ENCODE peak calls at places on chromosome 21, in seven cellular contexts. M is mucosa of descending colon; F is ovary; C is CD8-positive, alpha-beta memory T cell; J is HFF-Myc; E is AG04449; O is heart left ventricle. H is an unnamed sample.

GRCh38 chr21:39568380-39568779 is 44.4 kb upstream of the B3GALT5 start:
- DNase-seq in J (no peak), C (no peak), E (no peak), O (no peak), F (no peak), M (no peak), H (no peak)

GRCh38 chr21:41932191-41932575 is 21.6 kb downstream of the C2CD2 start:
- DNase-seq in O (no peak), F (no peak), E (peak; percentile 40), J (peak; percentile 47), M (no peak), C (no peak), H (peak; percentile 59)

GRCh38 chr21:36005018-36005417 is 55.3 kb downstream of the SETD4 start:
- DNase-seq in C (no peak), F (peak; percentile 46), M (no peak), E (no peak), O (no peak), J (no peak), H (no peak)

GRCh38 chr21:29433366-29434059 is 134.8 kb downstream of the BACH1 start:
- DNase-seq in F (no peak), M (no peak), C (no peak), J (no peak), O (no peak), E (peak; percentile 17), H (no peak)

GRCh38 chr21:16851054-16851453 is 661.8 kb upstream of the CXADR start:
- DNase-seq in O (no peak), J (no peak), M (no peak), C (no peak), F (no peak), E (no peak), H (no peak)

GRCh38 chr21:43659136-43660000 is at the start of the genes HSF2BP and RRP1B:
- DNase-seq in E (no peak), O (peak; percentile 87), M (peak; percentile 87), C (peak; percentile 86), F (peak; percentile 86), J (peak; percentile 44), H (peak; percentile 31)

GRCh38 chr21:41054206-41054605 is 113.8 kb upstream of the BACE2 start:
- DNase-seq in J (no peak), F (no peak), C (no peak), M (no peak), E (no peak), O (no peak), H (no peak)

GRCh38 chr21:28396421-28396820 is 596.3 kb downstream of the LTN1 start:
- DNase-seq in E (no peak), J (no peak), M (no peak), C (no peak), O (no peak), F (no peak), H (no peak)

GRCh38 chr21:29481641-29482040 is 182.9 kb downstream of the BACH1 start:
- DNase-seq in O (no peak), C (no peak), F (no peak), J (peak; percentile 4), M (no peak), E (peak; percentile 78), H (peak; percentile 43)

GRCh38 chr21:40765771-40766170 is 81.2 kb downstream of the DSCAM start:
- DNase-seq in F (no peak), E (no peak), M (no peak), O (no peak), J (no peak), C (no peak), H (no peak)

GRCh38 chr21:32515869-32516268 is 69.5 kb downstream of the TCP10L start:
- DNase-seq in J (no peak), M (no peak), F (no peak), C (no peak), E (no peak), O (no peak), H (no peak)

GRCh38 chr21:32826317-32827167 is 55.0 kb upstream of the PAXBP1 start:
- DNase-seq in O (no peak), M (no peak), E (no peak), J (peak; percentile 39), C (peak; percentile 20), F (peak; percentile 24), H (no peak)

GRCh38 chr21:41170442-41170841 is 2.5 kb downstream of the BACE2 start:
- DNase-seq in E (no peak), O (peak; percentile 39), F (no peak), J (no peak), C (no peak), M (no peak), H (no peak)

GRCh38 chr21:25735895-25736597 is 1.3 kb downstream of the GABPA start:
- DNase-seq in C (peak; percentile 33), E (no peak), F (no peak), M (no peak), O (no peak), J (no peak), H (no peak)

GRCh38 chr21:39564200-39564599 is 48.5 kb upstream of the B3GALT5 start:
- DNase-seq in E (no peak), O (peak; percentile 81), M (no peak), C (no peak), F (no peak), J (no peak), H (no peak)

GRCh38 chr21:40768056-40768455 is 78.9 kb downstream of the DSCAM start:
- DNase-seq in C (no peak), F (no peak), M (no peak), E (no peak), J (no peak), O (no peak), H (no peak)

GRCh38 chr21:44925027-44925755 is 4.5 kb upstream of the ITGB2 start:
- DNase-seq in F (no peak), C (peak; percentile 39), E (no peak), O (no peak), M (no peak), J (no peak), H (peak; percentile 33)
- H3K4me3 ChIP-seq in F (no peak overlapping the region), C (peak overlapping the region; percentile 29), E (no peak overlapping the region), O (no peak overlapping the region), M (no peak overlapping the region), J (no peak overlapping the region), H (no peak overlapping the region)

GRCh38 chr21:45152265-45152746 is 77.9 kb downstream of the ADARB1 start:
- DNase-seq in E (no peak), C (peak; percentile 79), J (no peak), M (peak; percentile 72), F (no peak), O (no peak), H (no peak)
- H3K4me3 ChIP-seq in E (no peak overlapping the region), C (no peak overlapping the region), J (no peak overlapping the region), M (no peak overlapping the region), F (no peak overlapping the region), O (no peak overlapping the region), H (no peak overlapping the region)

GRCh38 chr21:18468775-18469174 is 65.2 kb upstream of the TMPRSS15 start:
- DNase-seq in J (no peak), C (no peak), E (no peak), M (no peak), F (no peak), O (no peak), H (no peak)
- H3K4me3 ChIP-seq in J (no peak overlapping the region), C (no peak overlapping the region), E (peak overlapping the region; percentile 19), M (no peak overlapping the region), F (no peak overlapping the region), O (no peak overlapping the region), H (peak overlapping the region; percentile 18)

DNA sequence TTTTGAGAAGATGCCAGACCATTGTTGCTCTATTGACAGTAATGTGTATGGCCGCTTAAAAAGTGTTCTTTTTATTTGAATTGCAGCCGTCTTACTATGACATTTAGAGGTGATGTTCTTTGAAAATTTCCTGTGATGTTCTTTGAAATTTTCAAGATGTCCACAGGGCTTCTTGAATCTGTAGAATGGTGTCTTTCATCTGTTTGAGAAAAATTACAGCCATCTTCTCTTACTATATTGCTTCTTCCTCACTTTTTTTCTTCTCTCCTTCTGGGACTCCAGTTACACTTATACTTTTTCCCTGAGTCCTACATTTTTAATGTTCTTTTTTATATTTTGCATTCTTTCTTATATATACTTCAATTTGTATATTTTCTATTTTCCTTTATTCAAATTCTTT is 57.4 kb downstream of the DIP2A start:
- DNase-seq in C (no peak), M (no peak), E (no peak), J (no peak), O (no peak), F (no peak), H (no peak)
- H3K4me3 ChIP-seq in C (no peak overlapping the region), M (no peak overlapping the region), E (no peak overlapping the region), J (no peak overlapping the region), O (no peak overlapping the region), F (no peak overlapping the region), H (no peak overlapping the region)

GRCh38 chr21:19510057-19510456 is 1106.5 kb upstream of the TMPRSS15 start:
- DNase-seq in E (no peak), F (no peak), J (no peak), C (no peak), M (no peak), O (no peak), H (no peak)

GRCh38 chr21:19507682-19508260 is 1104.2 kb upstream of the TMPRSS15 start:
- DNase-seq in O (no peak), M (no peak), F (no peak), J (no peak), C (no peak), E (no peak), H (no peak)

GRCh38 chr21:19510653-19511052 is 1107.1 kb upstream of the TMPRSS15 start:
- DNase-seq in J (no peak), O (no peak), F (no peak), C (no peak), E (no peak), M (no peak), H (no peak)

GRCh38 chr21:19508844-19509243 is 1105.3 kb upstream of the TMPRSS15 start:
- DNase-seq in F (no peak), O (no peak), M (no peak), E (no peak), J (no peak), C (no peak), H (no peak)

GRCh38 chr21:19508442-19508841 is 1104.9 kb upstream of the TMPRSS15 start:
- DNase-seq in C (no peak), J (no peak), M (no peak), E (no peak), O (no peak), F (no peak), H (no peak)
- H3K4me3 ChIP-seq in C (no peak overlapping the region), J (no peak overlapping the region), M (no peak overlapping the region), E (no peak overlapping the region), O (no peak overlapping the region), F (no peak overlapping the region), H (no peak overlapping the region)

GRCh38 chr21:21148009-21148408 is 149.8 kb downstream of the NCAM2 start:
- DNase-seq in C (no peak), O (no peak), E (no peak), F (no peak), M (no peak), J (no peak), H (no peak)
- H3K4me3 ChIP-seq in C (no peak overlapping the region), O (no peak overlapping the region), E (no peak overlapping the region), F (no peak overlapping the region), M (no peak overlapping the region), J (no peak overlapping the region), H (no peak overlapping the region)

DNA sequence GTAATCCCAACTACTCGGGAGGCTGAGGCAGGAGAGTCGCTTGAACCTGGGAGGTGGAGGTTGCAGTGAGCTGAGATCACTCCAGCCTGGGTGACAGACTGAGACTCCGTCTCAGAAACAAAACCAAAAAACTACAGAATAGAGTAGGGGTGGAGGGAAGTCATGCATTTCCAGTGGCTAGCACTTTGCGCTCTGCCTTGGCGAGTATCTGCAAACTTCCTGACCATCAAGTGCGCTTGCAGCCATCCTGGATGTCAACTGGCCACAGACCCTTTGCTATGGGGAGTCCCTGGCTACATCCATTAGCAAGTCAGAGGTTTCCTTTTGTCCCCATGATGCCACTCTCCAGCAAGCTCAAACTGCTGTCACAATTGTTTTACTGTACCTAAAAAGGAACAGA is 42.3 kb downstream of the VPS26C start:
- DNase-seq in E (no peak), J (no peak), F (no peak), M (no peak), O (no peak), C (no peak), H (no peak)
- H3K4me3 ChIP-seq in E (no peak overlapping the region), J (no peak overlapping the region), F (no peak overlapping the region), M (no peak overlapping the region), O (no peak overlapping the region), C (peak overlapping the region; percentile 22), H (no peak overlapping the region)

H was measured in skeletal muscle cell.